ENCODE peak calls at places on chromosomes 13 and 19, in four cellular contexts. P is lung, Y is vagina, H is hepatocyte. Z is an unnamed sample.
A peak's percentile ranks its signal among the peaks of the same experiment; 100 is the strongest.

GRCh38 chr13:96994849-96995243 is 570 bp upstream of the OXGR1 start:
- DNase-seq in P (no peak), Y (no peak), H (no peak), Z (no peak)

GRCh38 chr19:2561895-2562294 is 86.0 kb downstream of the GADD45B start:
- DNase-seq in P (no peak), Y (no peak), H (no peak), Z (no peak)

GRCh38 chr13:95296326-95296939 is 4.8 kb downstream of the ABCC4 start:
- DNase-seq in P (peak; percentile 64), Y (no peak), H (peak; percentile 46), Z (peak; percentile 46)

GRCh38 chr13:70183041-70183440 is 74.8 kb upstream of the KLHL1 start:
- DNase-seq in P (no peak), Y (no peak), H (no peak), Z (no peak)

GRCh38 chr13:94431569-94431968 is 47.9 kb downstream of the DCT start:
- DNase-seq in P (no peak), Y (no peak), H (no peak), Z (no peak)

GRCh38 chr19:49020931-49021895 is 2.9 kb downstream of the CGB3 start:
- DNase-seq in P (no peak), Y (no peak), H (no peak), Z (no peak)

GRCh38 chr19:11659612-11660011 is 62.3 kb downstream of the ZNF627 start:
- DNase-seq in P (no peak), Y (no peak), H (no peak), Z (peak; percentile 24)

GRCh38 chr19:29683009-29683408 is 17.7 kb downstream of the PLEKHF1 start:
- DNase-seq in P (no peak), Y (no peak), H (no peak), Z (no peak)

GRCh38 chr13:98324105-98324504 is 147.0 kb upstream of the RNF113B start:
- DNase-seq in P (no peak), Y (no peak), H (no peak), Z (no peak)

GRCh38 chr13:105370011-105370645 is 1165.3 kb downstream of the EFNB2 start:
- DNase-seq in P (no peak), Y (no peak), H (no peak), Z (no peak)

GRCh38 chr19:44792286-44792685 is 14.6 kb downstream of the CBLC start:
- DNase-seq in P (no peak), Y (no peak), H (no peak), Z (no peak)

GRCh38 chr13:70841240-70842061 is 733.2 kb upstream of the KLHL1 start:
- DNase-seq in P (no peak), Y (no peak), H (no peak), Z (no peak)

GRCh38 chr19:34508540-34508939 is 27.0 kb downstream of the WTIP start:
- DNase-seq in P (no peak), Y (no peak), H (peak; percentile 38), Z (no peak)

GRCh38 chr13:52162279-52163101 is 3.1 kb upstream of the NEK3 start:
- DNase-seq in P (no peak), Y (no peak), H (no peak), Z (no peak)

GRCh38 chr13:33250594-33250993 is 35.0 kb downstream of the STARD13 start:
- DNase-seq in P (no peak), Y (no peak), H (no peak), Z (no peak)

GRCh38 chr13:48595330-48596127 is 58.2 kb upstream of the CYSLTR2 start:
- DNase-seq in P (peak; percentile 40), Y (no peak), H (peak; percentile 82), Z (peak; percentile 52)

GRCh38 chr19:3700242-3701032 is at the start of gene PIP5K1C:
- DNase-seq in P (peak; percentile 91), Y (no peak), H (peak; percentile 97), Z (peak; percentile 89)

GRCh38 chr19:3699741-3700241 is 477 bp downstream of the PIP5K1C start:
- DNase-seq in P (no peak), Y (no peak), H (no peak), Z (no peak)

GRCh38 chr19:3698386-3698950 is 1.8 kb downstream of the PIP5K1C start:
- DNase-seq in P (no peak), Y (no peak), H (no peak), Z (no peak)

GRCh38 chr19:3699071-3699740 is 1.1 kb downstream of the PIP5K1C start:
- DNase-seq in P (no peak), Y (no peak), H (peak; percentile 48), Z (no peak)

GRCh38 chr19:3701200-3701599 is 932 bp upstream of the PIP5K1C start:
- DNase-seq in P (no peak), Y (no peak), H (no peak), Z (no peak)
- H3K27ac ChIP-seq in P (no peak overlapping the region), Y (no peak overlapping the region), H (no peak overlapping the region), Z (no peak overlapping the region)

GRCh38 chr19:30968841-30969399 is 380.3 kb downstream of the TSHZ3 start:
- DNase-seq in P (no peak), Y (no peak), H (no peak), Z (no peak)

GRCh38 chr19:30969586-30969985 is 379.6 kb downstream of the TSHZ3 start:
- DNase-seq in P (no peak), Y (no peak), H (no peak), Z (no peak)

GRCh38 chr19:30968210-30968609 is 381.0 kb downstream of the TSHZ3 start:
- DNase-seq in P (no peak), Y (no peak), H (no peak), Z (no peak)
- TF ChIP-seq CTCF in P (no peak), Y (no peak), H (no peak), Z (no peak)

DNA sequence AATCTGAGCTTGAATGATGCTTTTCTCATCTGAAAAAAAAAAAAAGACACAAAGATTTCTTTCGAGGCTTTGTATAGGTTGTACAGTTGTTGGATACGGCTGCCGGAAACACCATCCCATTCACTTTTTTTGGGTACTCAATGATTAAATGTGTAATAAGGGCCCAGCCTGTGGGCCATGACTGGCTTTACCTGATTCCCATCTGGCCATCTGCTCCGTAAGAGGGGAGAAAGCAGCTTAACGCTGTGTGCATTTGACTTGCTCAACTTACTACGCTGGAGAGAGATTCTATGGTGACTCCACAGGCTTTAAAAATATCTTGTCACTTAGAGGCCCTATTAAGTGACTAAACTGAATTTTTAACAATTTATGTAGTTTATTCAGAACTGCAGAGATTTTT is 731 bp downstream of the ZNF558 start:
- DNase-seq in P (no peak), Y (no peak), H (no peak), Z (no peak)
- H3K27ac ChIP-seq in P (peak overlapping the region; percentile 93), Y (peak overlapping the region; percentile 86), H (peak overlapping the region; percentile 99), Z (peak overlapping the region; percentile 96)

GRCh38 chr13:28658796-28659610 is at the start of gene POMP:
- DNase-seq in P (peak; percentile 94), Y (no peak), H (peak; percentile 94), Z (peak; percentile 87)
- TF ChIP-seq CTCF in P (no peak), Y (no peak), H (no peak), Z (no peak)

GRCh38 chr19:680287-681028 is 4.3 kb downstream of the FSTL3 start:
- DNase-seq in P (peak; percentile 100), Y (peak; percentile 99), H (peak; percentile 99), Z (peak; percentile 96)

GRCh38 chr19:681638-682037 is 5.4 kb downstream of the FSTL3 start:
- DNase-seq in P (no peak), Y (no peak), H (no peak), Z (no peak)

GRCh38 chr19:679418-680286 is 3.5 kb downstream of the FSTL3 start:
- DNase-seq in P (peak; percentile 56), Y (no peak), H (peak; percentile 93), Z (peak; percentile 58)

GRCh38 chr19:682678-683320 is 6.6 kb downstream of the FSTL3 start:
- DNase-seq in P (no peak), Y (no peak), H (no peak), Z (no peak)

GRCh38 chr19:681029-681626 is 4.9 kb downstream of the FSTL3 start:
- DNase-seq in P (no peak), Y (no peak), H (peak; percentile 95), Z (no peak)
- H3K27ac ChIP-seq in P (no peak overlapping the region), Y (peak overlapping the region; percentile 99), H (peak overlapping the region; percentile 90), Z (peak overlapping the region; percentile 98)

Z was measured in RWPE1.